ENCODE peak calls at places on chromosomes 5 and 9, in nine cellular contexts. X is T1000; A is endodermal cell; I is Kasumi-1; V is activated CD4-positive, CD25-positive, alpha-beta regulatory T cell; J is T-helper 9 cell; U is iris pigment epithelial cell; K is NB4; O is heart left ventricle. N is an unnamed sample.

GRCh38 chr5:57770029-57770428 is 287.4 kb upstream of the ACTBL2 start:
- DNase-seq in I (no peak), V (no peak), J (no peak), A (no peak), X (no peak), K (no peak), O (no peak), U (no peak), N (no peak)

GRCh38 chr9:82938426-82938825 is 124.5 kb downstream of the RASEF start:
- DNase-seq in U (no peak), V (no peak), K (no peak), X (no peak), O (no peak), I (no peak), A (no peak), J (no peak), N (no peak)

GRCh38 chr5:61277781-61278180 is 54.3 kb upstream of the ZSWIM6 start:
- DNase-seq in I (no peak), U (no peak), K (no peak), X (no peak), A (no peak), O (no peak), J (no peak), V (no peak), N (peak)

GRCh38 chr5:71778678-71779276 is 59.7 kb downstream of the CARTPT start:
- DNase-seq in U (peak), K (peak), O (no peak), V (no peak), A (peak), I (no peak), J (no peak), X (no peak), N (peak)

GRCh38 chr5:133247881-133248642 is 196.2 kb downstream of the HSPA4 start:
- DNase-seq in V (no peak), U (peak), A (peak), J (no peak), O (peak), X (no peak), I (no peak), K (peak), N (no peak)

GRCh38 chr9:137832830-137833590 is 44.6 kb upstream of the CACNA1B start:
- DNase-seq in O (no peak), X (no peak), U (no peak), J (no peak), V (no peak), I (no peak), K (no peak), A (no peak), N (no peak)

GRCh38 chr5:139646912-139647391 is 1.2 kb upstream of the CXXC5 start:
- DNase-seq in K (peak), A (peak), V (no peak), O (no peak), J (no peak), X (no peak), I (peak), U (no peak), N (no peak)

GRCh38 chr5:14353661-14354474 is 210.7 kb downstream of the TRIO start:
- DNase-seq in I (no peak), K (no peak), X (no peak), V (no peak), A (no peak), U (peak), J (no peak), O (no peak), N (no peak)

GRCh38 chr9:110015759-110016158 is 192.2 kb downstream of the C9orf152 start:
- DNase-seq in O (no peak), J (no peak), V (no peak), I (no peak), A (no peak), K (peak), U (peak), X (peak), N (peak)

GRCh38 chr9:11946521-11946920 is 746.7 kb upstream of the TYRP1 start:
- DNase-seq in V (no peak), J (no peak), X (no peak), K (no peak), U (peak), I (no peak), A (no peak), O (no peak), N (peak)

GRCh38 chr5:95327211-95327610 is 42.3 kb upstream of the MCTP1 start:
- DNase-seq in A (no peak), V (no peak), I (no peak), K (no peak), X (no peak), U (peak), J (no peak), O (no peak), N (peak)

N was measured in epithelial cell of esophagus.